ENCODE peak calls at places on chromosomes 4 and X, in four cellular contexts. Y, J, N and R are unnamed samples.

GRCh38 chrX:150958177-150958576 is 25.0 kb upstream of the HMGB3 start:
- DNase-seq in Y (no peak), J (no peak), N (no peak), R (peak; percentile 18)

GRCh38 chr4:86498560-86499166 is 95.5 kb upstream of the PTPN13 start:
- DNase-seq in Y (no peak), J (no peak), N (peak; percentile 9), R (peak; percentile 86)

GRCh38 chr4:28444886-28445496 is 1584.3 kb downstream of the STIM2 start:
- DNase-seq in Y (no peak), J (no peak), N (no peak), R (no peak)

GRCh38 chr4:108982359-108982758 is 219.5 kb upstream of the ETNPPL start:
- DNase-seq in Y (no peak), J (no peak), N (no peak), R (no peak)

GRCh38 chr4:16824278-16824806 is 74.1 kb downstream of the LDB2 start:
- DNase-seq in Y (no peak), J (no peak), N (no peak), R (peak; percentile 4)

GRCh38 chr4:79132826-79133225 is 193.0 kb downstream of the NAA11 start:
- DNase-seq in Y (no peak), J (no peak), N (no peak), R (no peak)

GRCh38 chr4:16505726-16506125 is 279.5 kb upstream of the TAPT1 start:
- DNase-seq in Y (no peak), J (no peak), N (no peak), R (no peak)

GRCh38 chr4:103996059-103996458 is 276.3 kb upstream of the TACR3 start:
- DNase-seq in Y (no peak), J (no peak), N (no peak), R (peak; percentile 74)

GRCh38 chr4:80535551-80535950 is 200.0 kb downstream of the CFAP299 start:
- DNase-seq in Y (no peak), J (no peak), N (no peak), R (no peak)

GRCh38 chr4:25580633-25581467 is 74.8 kb upstream of the SLC34A2 start:
- DNase-seq in Y (no peak), J (no peak), N (no peak), R (no peak)

GRCh38 chrX:46710927-46711623 is 47.8 kb downstream of the SLC9A7 start:
- DNase-seq in Y (no peak), J (no peak), N (no peak), R (no peak)

GRCh38 chr4:1792832-1793495 is at the start of gene FGFR3:
- DNase-seq in Y (no peak), J (no peak), N (no peak), R (no peak)

GRCh38 chr4:2252530-2252924 is 9.4 kb downstream of the MXD4 start:
- DNase-seq in Y (no peak), J (no peak), N (no peak), R (no peak)

GRCh38 chrX:48676893-48677270 is 6.7 kb upstream of the WAS start:
- DNase-seq in Y (no peak), J (no peak), N (no peak), R (no peak)

GRCh38 chrX:27966955-27967354 is 14.3 kb downstream of the DCAF8L1 start:
- DNase-seq in Y (no peak), J (no peak), N (no peak), R (no peak)

GRCh38 chrX:45596190-45596808 is 395.6 kb upstream of the DIPK2B start:
- DNase-seq in Y (no peak), J (no peak), N (no peak), R (no peak)

GRCh38 chr4:98659106-98659592 is 738 bp upstream of the TSPAN5 start:
- DNase-seq in Y (no peak), J (no peak), N (no peak), R (no peak)

GRCh38 chr4:142121951-142122350 is 485.6 kb downstream of the IL15 start:
- DNase-seq in Y (no peak), J (no peak), N (no peak), R (no peak)

GRCh38 chr4:73189274-73189810 is 69.3 kb downstream of the ANKRD17 start:
- DNase-seq in Y (no peak), J (no peak), N (no peak), R (no peak)

GRCh38 chrX:45363596-45363995 is 162.9 kb upstream of the DIPK2B start:
- DNase-seq in Y (no peak), J (no peak), N (no peak), R (no peak)

GRCh38 chr4:13989496-13989895 is 362.0 kb upstream of the BOD1L1 start:
- DNase-seq in Y (no peak), J (no peak), N (no peak), R (no peak)

GRCh38 chrX:119062750-119063374 is 9.9 kb upstream of the CT47C1 start:
- DNase-seq in Y (no peak), J (no peak), N (no peak), R (no peak)

GRCh38 chr4:80173387-80173786 is 23.9 kb upstream of the PRDM8 start:
- DNase-seq in Y (peak; percentile 49), J (no peak), N (peak; percentile 61), R (no peak)

GRCh38 chr4:155620637-155621036 is 46.0 kb upstream of the GUCY1A1 start:
- DNase-seq in Y (no peak), J (no peak), N (no peak), R (no peak)

GRCh38 chrX:19640063-19640462 is 124.8 kb upstream of the MAP3K15 start:
- DNase-seq in Y (no peak), J (no peak), N (no peak), R (no peak)

GRCh38 chr4:7217453-7218310 is 25.3 kb downstream of the SORCS2 start:
- DNase-seq in Y (no peak), J (no peak), N (no peak), R (no peak)